ENCODE peak calls at places on chromosomes 5 and 9, in four cellular contexts. O is amniotic epithelial cell; Y is activated CD4-positive, alpha-beta memory T cell treated with anti-CD3 and anti-CD28 coated beads, Interleukin-2, amount 10 ng/mL, durations not matched to agents 7 days and 5 days; U is HTR-8/SVneo. R is an unnamed sample.

GRCh38 chr5:4700082-4700481 is 440.0 kb upstream of the ADAMTS16 start:
- DNase-seq in O (no peak), Y (no peak), U (no peak), R (no peak)

GRCh38 chr5:151595411-151595826 is 4.3 kb upstream of the FAT2 start:
- DNase-seq in O (no peak), Y (no peak), U (no peak), R (no peak)

GRCh38 chr9:111891910-111892499 is 4.6 kb upstream of the UGCG start:
- DNase-seq in O (peak), Y (no peak), U (peak), R (no peak)

GRCh38 chr5:128015978-128016377 is 67.6 kb upstream of the SLC12A2 start:
- DNase-seq in O (peak), Y (no peak), U (no peak), R (no peak)

GRCh38 chr9:115591584-115591984 is 473.6 kb upstream of the TNC start:
- DNase-seq in O (peak), Y (no peak), U (peak), R (no peak)

GRCh38 chr5:154095819-154096380 is 57.1 kb downstream of the MFAP3 start:
- DNase-seq in O (no peak), Y (no peak), U (no peak), R (no peak)

GRCh38 chr9:105401651-105402050 is 46.2 kb upstream of the FSD1L start:
- DNase-seq in O (peak), Y (no peak), U (peak), R (no peak)

GRCh38 chr9:134059661-134060395 is 8.0 kb downstream of the BRD3 start:
- DNase-seq in O (peak), Y (no peak), U (no peak), R (no peak)

GRCh38 chr5:139232161-139232724 is 34.1 kb upstream of the SIL1 start:
- DNase-seq in O (no peak), Y (no peak), U (no peak), R (no peak)

GRCh38 chr5:78783434-78784130 is 135.0 kb upstream of the LHFPL2 start:
- DNase-seq in O (no peak), Y (no peak), U (no peak), R (no peak)

GRCh38 chr9:6414291-6414690 is 1.3 kb downstream of the UHRF2 start:
- DNase-seq in O (peak), Y (no peak), U (no peak), R (no peak)

GRCh38 chr5:96714450-96714849 is 52.3 kb downstream of the CAST start:
- DNase-seq in O (no peak), Y (no peak), U (no peak), R (no peak)

GRCh38 chr5:60092671-60093422 is 199.3 kb upstream of the PDE4D start:
- DNase-seq in O (peak), Y (no peak), U (peak), R (no peak)

GRCh38 chr5:138843789-138844461 is 31.2 kb downstream of the LRRTM2 start:
- DNase-seq in O (no peak), Y (no peak), U (no peak), R (no peak)

GRCh38 chr5:140109050-140109817 is 4.7 kb upstream of the PURA start:
- DNase-seq in O (peak), Y (no peak), U (no peak), R (no peak)

GRCh38 chr5:122775713-122776084 is 819 bp downstream of the SNX2 start:
- DNase-seq in O (peak), Y (no peak), U (no peak), R (no peak)

GRCh38 chr9:23821400-23822181 is 4.4 kb downstream of the ELAVL2 start:
- DNase-seq in O (no peak), Y (no peak), U (no peak), R (peak)

GRCh38 chr5:5387192-5387591 is 35.3 kb upstream of the ICE1 start:
- DNase-seq in O (peak), Y (no peak), U (no peak), R (no peak)

GRCh38 chr5:151155149-151155776 is 2.3 kb downstream of the ANXA6 start:
- DNase-seq in O (no peak), Y (peak), U (no peak), R (no peak)

GRCh38 chr9:97076238-97076637 is 37.3 kb upstream of the CTSV start:
- DNase-seq in O (no peak), Y (no peak), U (no peak), R (no peak)

GRCh38 chr9:114387678-114388431 is at the start of gene AKNA:
- DNase-seq in O (peak), Y (peak), U (peak), R (peak)

GRCh38 chr5:133147411-133147810 is 95.6 kb downstream of the HSPA4 start:
- DNase-seq in O (no peak), Y (no peak), U (no peak), R (no peak)

GRCh38 chr9:69204869-69205268 is 30.8 kb downstream of the TJP2 start:
- DNase-seq in O (peak), Y (no peak), U (no peak), R (no peak)

GRCh38 chr9:134547161-134548100 is 94.2 kb upstream of the COL5A1 start:
- DNase-seq in O (no peak), Y (no peak), U (no peak), R (no peak)